ENCODE peak calls at places on chromosomes 1 and 21, in ten cellular contexts. X is NCI-H510A; Z is WTC11; F is central memory CD8-positive, alpha-beta T cell; B is naive thymus-derived CD8-positive, alpha-beta T cell; T is NCI-H1092 treated with DMSO at 0.1 percent for 48 hours; A is activated CD8-positive, alpha-beta T cell treated with anti-CD3 and anti-CD28 coated beads, Interleukin-2, amount 10 ng/mL, durations not matched to agents 7 days and 5 days; E is NCI-H774; Q is AG09319; G is brain microvascular endothelial cell. D is an unnamed sample.

GRCh38 chr1:32981003-32981909 is 16.6 kb upstream of the RNF19B start:
- DNase-seq in E (peak), F (peak), A (peak), T (peak), X (no peak), G (peak), Q (no peak), B (peak), Z (no peak), D (no peak)

GRCh38 chr1:52348704-52349301 is 17.2 kb downstream of the CC2D1B start:
- DNase-seq in G (peak), Q (no peak), B (no peak), Z (peak), E (peak), A (no peak), X (no peak), F (no peak), T (no peak), D (no peak)

GRCh38 chr1:110151175-110151715 is 951 bp downstream of the SLC6A17 start:
- DNase-seq in G (no peak), F (no peak), T (no peak), E (no peak), B (peak), X (no peak), Z (no peak), A (no peak), Q (no peak), D (no peak)

GRCh38 chr1:162699366-162699765 is 67.1 kb downstream of the DDR2 start:
- DNase-seq in G (no peak), Q (no peak), E (no peak), A (no peak), T (no peak), Z (no peak), B (no peak), F (no peak), X (no peak), D (no peak)

GRCh38 chr1:187924252-187924651 is 1095.5 kb downstream of the PLA2G4A start:
- DNase-seq in B (no peak), Q (no peak), E (no peak), T (no peak), Z (no peak), A (no peak), F (no peak), X (no peak), G (no peak), D (no peak)

GRCh38 chr1:67769633-67770256 is 63.5 kb downstream of the GNG12 start:
- DNase-seq in Z (no peak), E (no peak), G (no peak), F (no peak), T (no peak), A (no peak), Q (no peak), B (no peak), X (no peak), D (no peak)

GRCh38 chr1:99599678-99600175 is 46.2 kb upstream of the PALMD start:
- DNase-seq in Q (no peak), T (no peak), A (no peak), X (no peak), Z (no peak), E (no peak), G (peak), B (no peak), F (no peak), D (no peak)

GRCh38 chr1:32818804-32819541 is 1.5 kb downstream of the S100PBP start:
- DNase-seq in Z (no peak), T (peak), Q (no peak), G (no peak), A (peak), E (no peak), B (no peak), X (no peak), F (peak), D (peak)

GRCh38 chr1:167695150-167695549 is 26.6 kb upstream of the MPZL1 start:
- DNase-seq in T (no peak), A (no peak), F (no peak), Q (no peak), G (no peak), Z (no peak), X (no peak), B (no peak), E (no peak), D (no peak)

GRCh38 chr1:99374109-99374508 is 109.8 kb downstream of the PLPPR4 start:
- DNase-seq in G (no peak), B (no peak), F (no peak), T (no peak), Q (no peak), A (no peak), E (no peak), Z (no peak), X (no peak), D (no peak)

GRCh38 chr1:46547481-46548383 is 3.7 kb downstream of the KNCN start:
- DNase-seq in T (peak), E (peak), G (peak), B (no peak), Z (no peak), Q (no peak), X (no peak), A (peak), F (no peak), D (peak)

GRCh38 chr21:46667735-46668380 is 32.4 kb downstream of the PRMT2 start:
- DNase-seq in T (peak), F (no peak), A (peak), E (no peak), G (peak), Z (peak), X (peak), B (no peak), Q (no peak), D (no peak)

GRCh38 chr21:25756190-25756932 is 21.6 kb downstream of the GABPA start:
- DNase-seq in A (no peak), B (no peak), T (no peak), F (no peak), Q (no peak), Z (no peak), E (no peak), G (no peak), X (no peak), D (no peak)

GRCh38 chr1:17551755-17552234 is 12.3 kb downstream of the ARHGEF10L start:
- DNase-seq in Z (no peak), E (peak), Q (no peak), T (no peak), X (peak), F (no peak), A (no peak), B (no peak), G (no peak), D (no peak)

GRCh38 chr1:187244623-187245022 is 415.9 kb downstream of the PLA2G4A start:
- DNase-seq in F (no peak), A (no peak), X (peak), G (no peak), E (no peak), Z (no peak), B (no peak), Q (no peak), T (no peak), D (peak)

GRCh38 chr21:42075686-42076471 is 4.8 kb downstream of the UMODL1 start:
- DNase-seq in X (no peak), Z (no peak), A (no peak), F (no peak), G (no peak), Q (no peak), T (no peak), E (no peak), B (no peak), D (no peak)

GRCh38 chr1:64423526-64423925 is 46.4 kb upstream of the CACHD1 start:
- DNase-seq in A (no peak), G (no peak), E (no peak), Z (no peak), X (no peak), Q (no peak), T (no peak), F (no peak), B (no peak), D (no peak)

GRCh38 chr1:227756172-227756959 is 21.1 kb downstream of the SNAP47 start:
- DNase-seq in F (no peak), T (no peak), Q (no peak), E (no peak), B (no peak), G (no peak), A (no peak), Z (no peak), X (no peak), D (no peak)

GRCh38 chr21:42499430-42500106 is 3.5 kb upstream of the RSPH1 start:
- DNase-seq in T (no peak), G (no peak), X (no peak), Z (no peak), A (no peak), F (no peak), E (no peak), B (no peak), Q (no peak), D (no peak)

GRCh38 chr1:98391175-98391574 is 270.3 kb upstream of the SNX7 start:
- DNase-seq in F (no peak), A (no peak), Z (no peak), E (no peak), X (no peak), T (no peak), G (no peak), Q (no peak), B (no peak), D (no peak)

GRCh38 chr21:41564871-41565281 is 56.9 kb upstream of the TMPRSS2 start:
- DNase-seq in A (peak), G (peak), E (no peak), T (no peak), Q (peak), B (no peak), F (no peak), Z (no peak), X (no peak), D (no peak)

GRCh38 chr1:26959722-26960624 is at the start of gene KDF1:
- DNase-seq in E (peak), F (peak), T (peak), A (peak), Q (no peak), Z (peak), B (peak), X (peak), G (no peak), D (no peak)

GRCh38 chr1:1892079-1892762 is 1.3 kb upstream of the GNB1 start:
- DNase-seq in E (no peak), A (no peak), Z (no peak), B (no peak), F (no peak), G (no peak), T (no peak), Q (no peak), X (no peak), D (no peak)

GRCh38 chr1:42670425-42670824 is 11.8 kb upstream of the YBX1 start:
- DNase-seq in B (no peak), Z (no peak), E (no peak), X (no peak), F (no peak), Q (no peak), T (no peak), G (no peak), A (no peak), D (no peak)

GRCh38 chr1:202143768-202144509 is 598 bp downstream of the ARL8A start:
- DNase-seq in B (no peak), X (no peak), Q (no peak), A (peak), T (peak), Z (peak), F (no peak), G (no peak), E (no peak), D (peak)

GRCh38 chr1:185864889-185865288 is 130.7 kb downstream of the HMCN1 start:
- DNase-seq in F (no peak), B (no peak), T (no peak), X (no peak), G (peak), E (no peak), A (no peak), Q (peak), Z (no peak), D (no peak)

GRCh38 chr1:27166929-27167328 is 12.0 kb upstream of the SLC9A1 start:
- DNase-seq in X (no peak), A (no peak), E (no peak), F (no peak), G (no peak), T (no peak), B (no peak), Q (no peak), Z (no peak), D (no peak)

GRCh38 chr1:118136511-118136937 is 48.5 kb downstream of the SPAG17 start:
- DNase-seq in Q (no peak), X (no peak), A (peak), E (no peak), B (no peak), Z (no peak), G (peak), T (no peak), F (no peak), D (no peak)

GRCh38 chr1:183892351-183892793 is 87.5 kb downstream of the RGL1 start:
- DNase-seq in Q (no peak), Z (no peak), A (no peak), E (no peak), G (no peak), T (no peak), F (no peak), X (no peak), B (no peak), D (no peak)

GRCh38 chr1:55670331-55671082 is 455.3 kb upstream of the USP24 start:
- DNase-seq in E (no peak), Q (no peak), T (no peak), F (no peak), G (no peak), B (no peak), A (no peak), Z (no peak), X (no peak), D (no peak)

GRCh38 chr1:154607084-154607747 is 770 bp downstream of the ADAR start:
- DNase-seq in G (peak), F (no peak), T (no peak), X (no peak), E (no peak), Q (no peak), A (peak), B (no peak), Z (peak), D (no peak)

GRCh38 chr1:94875794-94876193 is 51.1 kb downstream of the CNN3 start:
- DNase-seq in A (no peak), F (no peak), Q (no peak), B (no peak), X (no peak), T (no peak), E (no peak), Z (no peak), G (no peak), D (no peak)

GRCh38 chr1:64834734-64835133 is 89.9 kb downstream of the RAVER2 start:
- DNase-seq in B (no peak), A (no peak), T (no peak), X (no peak), G (peak), Z (no peak), F (no peak), E (no peak), Q (no peak), D (no peak)

GRCh38 chr1:8495928-8496401 is 178.1 kb downstream of the SLC45A1 start:
- DNase-seq in T (no peak), Q (no peak), G (no peak), A (no peak), B (no peak), E (no peak), F (peak), Z (no peak), X (no peak), D (no peak)

GRCh38 chr1:27488523-27489138 is 1.3 kb downstream of the WASF2 start:
- DNase-seq in F (no peak), B (no peak), G (peak), T (no peak), E (no peak), Q (no peak), Z (peak), X (no peak), A (peak), D (peak)

GRCh38 chr1:201245082-201245481 is 38.2 kb upstream of the PKP1 start:
- DNase-seq in E (peak), F (no peak), X (peak), T (peak), G (no peak), Q (no peak), Z (no peak), B (no peak), A (no peak), D (no peak)

D was measured in DND-41.